ENCODE peak calls at places on chromosomes 2 and 18, in five cellular contexts. F is progenitor cell of endocrine pancreas; U is stimulated activated CD8-positive, alpha-beta memory T cell treated with anti-CD3 and anti-CD28 coated beads, Interleukin-15, amount 100 ng/mL, for 48 hours; L is CD4-positive, alpha-beta T cell; Q is frontal cortex. B is an unnamed sample.
A peak's percentile ranks its signal among the peaks of the same experiment; 100 is the strongest.

GRCh38 chr2:65746919-65747678 is 314.7 kb upstream of the SPRED2 start:
- DNase-seq in F (no peak), U (no peak), L (no peak), Q (no peak), B (no peak)

GRCh38 chr2:134648547-134648946 is 70.3 kb downstream of the TMEM163 start:
- DNase-seq in F (no peak), U (no peak), L (no peak), Q (no peak), B (no peak)

GRCh38 chr2:2328847-2329246 is 2.2 kb downstream of the MYT1L start:
- DNase-seq in F (peak; percentile 55), U (no peak), L (no peak), Q (no peak), B (no peak)

GRCh38 chr2:84701880-84702279 is 179.0 kb downstream of the TRABD2A start:
- DNase-seq in F (no peak), U (no peak), L (no peak), Q (no peak), B (no peak)

GRCh38 chr2:235605306-235605998 is 111.6 kb downstream of the AGAP1 start:
- DNase-seq in F (no peak), U (no peak), L (no peak), Q (peak; percentile 55), B (no peak)

GRCh38 chr2:217959723-217960122 is 43.1 kb downstream of the TNS1 start:
- DNase-seq in F (no peak), U (no peak), L (no peak), Q (no peak), B (no peak)

GRCh38 chr18:25630682-25631081 is 278.7 kb upstream of the ZNF521 start:
- DNase-seq in F (no peak), U (no peak), L (no peak), Q (no peak), B (no peak)

GRCh38 chr2:23456881-23457760 is 72.1 kb downstream of the KLHL29 start:
- DNase-seq in F (no peak), U (no peak), L (no peak), Q (no peak), B (no peak)